ENCODE peak calls at places on chromosomes 5 and 9, in six cellular contexts. L is PC-3, K is GM23338, H is GM23248, J is hepatocyte, Y is MM.1S. Z is an unnamed sample.

GRCh38 chr9:16241231-16241630 is 629.2 kb downstream of the BNC2 start:
- DNase-seq in J (no peak), Y (no peak), L (peak; percentile 70), K (no peak), H (peak; percentile 51), Z (no peak)

GRCh38 chr5:180976518-180976917 is 12.1 kb upstream of the BTNL3 start:
- DNase-seq in J (peak; percentile 31), L (peak; percentile 40), H (no peak), Y (no peak), K (no peak), Z (peak; percentile 2)

GRCh38 chr5:124932791-124933600 is 186.6 kb upstream of the ZNF608 start:
- DNase-seq in L (no peak), Y (no peak), K (no peak), J (peak; percentile 44), H (peak; percentile 54), Z (no peak)

GRCh38 chr5:14270212-14270702 is 127.1 kb downstream of the TRIO start:
- DNase-seq in K (peak; percentile 88), J (peak; percentile 81), Y (peak; percentile 63), H (peak; percentile 82), L (peak; percentile 83), Z (peak; percentile 70)

GRCh38 chr5:71771191-71771590 is 52.1 kb downstream of the CARTPT start:
- DNase-seq in Y (no peak), K (no peak), L (no peak), H (no peak), J (no peak), Z (no peak)

GRCh38 chr9:10268500-10269485 is 344.0 kb downstream of the PTPRD start:
- DNase-seq in L (peak; percentile 26), Y (peak; percentile 37), H (peak; percentile 12), K (peak; percentile 73), J (peak; percentile 62), Z (peak; percentile 50)

GRCh38 chr9:69118656-69119055 is 55.4 kb upstream of the TJP2 start:
- DNase-seq in Y (no peak), L (no peak), J (peak; percentile 0), H (no peak), K (peak; percentile 0), Z (no peak)

GRCh38 chr5:73789851-73790281 is 163.9 kb downstream of the ARHGEF28 start:
- DNase-seq in Y (peak; percentile 59), J (no peak), H (peak; percentile 42), K (no peak), L (no peak), Z (no peak)

GRCh38 chr5:112004867-112005532 is 248.0 kb upstream of the NREP start:
- DNase-seq in L (peak; percentile 61), Y (no peak), J (no peak), K (no peak), H (peak; percentile 89), Z (no peak)

GRCh38 chr5:177403194-177403825 is 2.8 kb upstream of the PFN3 start:
- DNase-seq in Y (peak; percentile 37), J (peak; percentile 43), L (peak; percentile 35), H (peak; percentile 50), K (peak; percentile 65), Z (peak; percentile 32)

GRCh38 chr9:105359899-105360298 is 87.9 kb upstream of the FSD1L start:
- DNase-seq in H (peak; percentile 31), K (no peak), L (no peak), J (no peak), Y (no peak), Z (no peak)

GRCh38 chr9:113886933-113887332 is 10.8 kb downstream of the ZNF618 start:
- DNase-seq in L (no peak), K (no peak), Y (no peak), H (peak; percentile 45), J (no peak), Z (no peak)
- H3K4me3 ChIP-seq in L (no peak overlapping the region), K (no peak overlapping the region), Y (no peak overlapping the region), H (no peak overlapping the region), J (no peak overlapping the region), Z (no peak overlapping the region)

GRCh38 chr9:91730806-91731205 is 219.2 kb downstream of the ROR2 start:
- DNase-seq in Y (no peak), J (no peak), K (no peak), H (no peak), L (no peak), Z (no peak)
- TF ChIP-seq EZH2phosphoT487 in Y (no peak), J (no peak), K (no peak), H (no peak), L (no peak), Z (no peak)

DNA sequence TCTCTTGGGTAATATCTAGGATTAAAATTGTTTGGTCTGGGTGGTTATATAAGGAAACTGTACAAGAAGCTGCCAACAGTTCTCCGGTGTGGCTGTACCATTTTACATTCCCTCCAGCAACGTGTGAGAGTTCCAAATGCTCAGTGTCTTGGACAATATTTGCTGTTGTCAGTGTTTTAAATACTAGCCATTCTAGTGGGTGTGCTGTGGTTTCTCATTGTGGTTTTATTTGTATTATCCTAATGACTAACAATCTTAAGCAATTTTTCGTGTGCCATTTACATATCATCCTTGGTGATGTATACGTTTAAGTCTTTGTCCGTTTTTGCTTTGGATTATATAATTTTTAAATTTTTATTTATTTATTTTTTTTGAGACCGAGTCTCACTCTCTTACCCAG is 33.9 kb downstream of the TNFSF15 start:
- DNase-seq in J (no peak), H (peak; percentile 36), Y (no peak), K (no peak), L (peak; percentile 32), Z (no peak)
- H3K4me3 ChIP-seq in J (no peak overlapping the region), H (no peak overlapping the region), Y (no peak overlapping the region), K (no peak overlapping the region), L (no peak overlapping the region), Z (no peak overlapping the region)

DNA sequence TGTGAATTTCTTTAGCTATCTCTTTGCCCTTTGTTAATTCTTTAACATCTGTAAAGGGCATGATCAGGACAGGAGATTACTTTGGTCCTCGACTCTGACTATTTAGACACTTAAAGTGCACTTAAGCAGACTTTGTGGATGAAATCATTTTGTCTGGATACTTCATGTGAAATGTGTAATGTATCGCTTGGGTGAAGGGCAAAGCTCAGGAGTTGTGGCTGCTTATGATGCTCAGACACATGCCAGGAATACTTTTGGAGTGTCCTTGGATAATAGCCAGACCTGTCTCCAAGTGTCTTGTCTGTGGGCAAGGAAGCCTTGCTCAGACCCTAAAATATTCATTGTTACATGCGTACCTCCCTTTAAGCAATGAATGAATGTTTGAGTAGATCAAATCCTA is 87.8 kb downstream of the RAI14 start:
- DNase-seq in J (peak; percentile 37), K (no peak), Y (no peak), H (peak; percentile 90), L (no peak), Z (no peak)
- TF ChIP-seq EZH2phosphoT487 in J (no peak), K (no peak), Y (no peak), H (no peak), L (no peak), Z (no peak)

GRCh38 chr9:80090317-80090716 is 518.6 kb downstream of the TLE4 start:
- DNase-seq in J (no peak), H (no peak), K (no peak), Y (no peak), L (no peak), Z (no peak)
- H3K4me3 ChIP-seq in J (no peak overlapping the region), H (no peak overlapping the region), K (no peak overlapping the region), Y (no peak overlapping the region), L (no peak overlapping the region), Z (no peak overlapping the region)

DNA sequence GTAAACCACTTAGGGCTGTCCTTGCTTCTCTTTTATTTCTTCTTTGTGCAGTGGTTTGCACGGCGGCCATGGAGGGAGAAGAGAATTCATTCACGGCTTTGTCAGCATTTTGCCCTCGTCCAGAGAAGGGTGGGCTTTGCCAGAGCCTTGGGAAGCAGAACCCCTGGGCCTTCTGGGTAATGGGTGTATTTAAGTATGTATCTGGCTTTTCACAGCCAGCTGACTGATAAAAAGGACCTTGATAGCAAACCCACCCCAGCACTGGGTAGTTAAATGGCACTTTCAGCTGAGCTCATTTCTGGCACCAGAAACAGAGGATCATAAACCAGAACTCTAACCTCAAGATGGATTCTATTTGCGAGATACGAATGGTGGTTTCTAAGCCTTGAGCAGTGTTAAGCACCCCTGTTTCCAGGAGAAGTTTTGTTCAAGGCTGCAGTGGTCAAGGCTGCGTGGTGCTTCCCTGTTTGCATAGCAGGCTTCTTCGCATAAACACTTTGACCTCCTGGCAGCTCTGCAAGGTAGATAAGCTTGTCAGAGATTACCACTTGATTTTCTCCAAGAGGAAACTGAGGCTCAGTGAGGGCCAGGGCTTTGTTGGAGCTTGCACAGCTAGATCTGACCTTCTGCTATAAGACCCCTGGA is 441.6 kb upstream of the KLF4 start:
- DNase-seq in J (no peak), Y (no peak), K (no peak), H (no peak), L (no peak), Z (no peak)
- TF ChIP-seq EZH2phosphoT487 in J (no peak), Y (no peak), K (no peak), H (no peak), L (no peak), Z (no peak)

GRCh38 chr9:136670571-136671253 is 8.0 kb downstream of the EGFL7 start:
- DNase-seq in H (peak; percentile 39), J (no peak), Y (no peak), K (no peak), L (peak; percentile 8), Z (no peak)
- H3K4me3 ChIP-seq in H (no peak overlapping the region), J (no peak overlapping the region), Y (no peak overlapping the region), K (no peak overlapping the region), L (no peak overlapping the region), Z (no peak overlapping the region)

GRCh38 chr9:65410926-65411325 is 125.9 kb upstream of the FOXD4L5 start:
- DNase-seq in H (no peak), J (no peak), K (no peak), L (no peak), Y (no peak), Z (no peak)
- TF ChIP-seq EZH2phosphoT487 in H (no peak), J (no peak), K (no peak), L (no peak), Y (no peak), Z (no peak)

GRCh38 chr5:17436766-17437221 is 61.2 kb upstream of the TAF11L2 start:
- DNase-seq in Y (peak; percentile 31), K (no peak), H (peak; percentile 49), J (no peak), L (no peak), Z (peak; percentile 44)

GRCh38 chr5:17434982-17435381 is 63.0 kb upstream of the TAF11L2 start:
- DNase-seq in Y (peak; percentile 25), H (no peak), J (no peak), K (no peak), L (no peak), Z (no peak)

GRCh38 chr5:17438027-17438426 is 60.0 kb upstream of the TAF11L2 start:
- DNase-seq in Y (no peak), J (no peak), K (peak; percentile 31), L (no peak), H (no peak), Z (no peak)

GRCh38 chr5:17439956-17440355 is 58.1 kb upstream of the TAF11L2 start:
- DNase-seq in J (no peak), H (no peak), K (no peak), Y (no peak), L (no peak), Z (no peak)

GRCh38 chr5:17436345-17436744 is 61.7 kb upstream of the TAF11L2 start:
- DNase-seq in H (peak; percentile 50), Y (no peak), J (no peak), K (no peak), L (no peak), Z (no peak)
- H3K4me3 ChIP-seq in H (peak overlapping the region; percentile 60), Y (peak overlapping the region; percentile 31), J (no peak overlapping the region), K (no peak overlapping the region), L (peak overlapping the region; percentile 50), Z (peak overlapping the region; percentile 42)

Z was measured in OCI-LY7.